ENCODE peak calls at places on chromosomes 4 and X, in six cellular contexts. G, E, T, P, W and O are unnamed samples.

GRCh38 chr4:139455187-139455586 is 1.3 kb downstream of the RAB33B start:
- DNase-seq in G (no peak), E (no peak), T (no peak), P (no peak), W (no peak), O (no peak)

GRCh38 chr4:3312362-3312761 is 19.5 kb downstream of the RGS12 start:
- DNase-seq in G (no peak), E (peak), T (no peak), P (no peak), W (no peak), O (no peak)

GRCh38 chr4:48538358-48538757 is 48.3 kb downstream of the ZAR1 start:
- DNase-seq in G (no peak), E (no peak), T (no peak), P (no peak), W (no peak), O (no peak)

GRCh38 chr4:114677346-114677979 is 78.9 kb downstream of the UGT8 start:
- DNase-seq in G (no peak), E (no peak), T (no peak), P (no peak), W (no peak), O (no peak)

GRCh38 chr4:20359692-20360091 is 108.0 kb downstream of the SLIT2 start:
- DNase-seq in G (no peak), E (no peak), T (no peak), P (no peak), W (no peak), O (no peak)

GRCh38 chr4:147421456-147421855 is 59.4 kb upstream of the EDNRA start:
- DNase-seq in G (no peak), E (no peak), T (no peak), P (no peak), W (no peak), O (no peak)

GRCh38 chr4:121053601-121054143 is 18.7 kb downstream of the NDNF start:
- DNase-seq in G (no peak), E (no peak), T (no peak), P (no peak), W (no peak), O (no peak)

GRCh38 chr4:32140636-32141035 is 1420.5 kb downstream of the PCDH7 start:
- DNase-seq in G (peak), E (no peak), T (peak), P (peak), W (no peak), O (no peak)

GRCh38 chr4:37765741-37766140 is 60.7 kb upstream of the PGM2 start:
- DNase-seq in G (no peak), E (no peak), T (no peak), P (no peak), W (no peak), O (no peak)

GRCh38 chr4:76308548-76308947 is 2.0 kb downstream of the STBD1 start:
- DNase-seq in G (no peak), E (no peak), T (no peak), P (peak), W (no peak), O (no peak)

GRCh38 chrX:155544886-155545285 is 67.9 kb downstream of the TMLHE start:
- DNase-seq in G (no peak), E (no peak), T (no peak), P (no peak), W (no peak), O (no peak)

GRCh38 chr4:53497446-53498069 is 93.7 kb downstream of the LNX1 start:
- DNase-seq in G (peak), E (no peak), T (peak), P (peak), W (no peak), O (no peak)

GRCh38 chrX:22748093-22748999 is 251.4 kb upstream of the DDX53 start:
- DNase-seq in G (peak), E (peak), T (peak), P (peak), W (peak), O (peak)

GRCh38 chrX:78571849-78572248 is 87.3 kb downstream of the RTL3 start:
- DNase-seq in G (no peak), E (no peak), T (no peak), P (no peak), W (no peak), O (no peak)

GRCh38 chrX:129961180-129962083 is 21.0 kb upstream of the BCORL1 start:
- DNase-seq in G (no peak), E (peak), T (peak), P (peak), W (peak), O (no peak)

GRCh38 chr4:122614621-122615020 is 6.2 kb downstream of the IL21 start:
- DNase-seq in G (peak), E (no peak), T (no peak), P (no peak), W (no peak), O (no peak)

GRCh38 chr4:122163301-122163700 is 11.2 kb downstream of the BLTP1 start:
- DNase-seq in G (no peak), E (no peak), T (no peak), P (no peak), W (no peak), O (no peak)

GRCh38 chr4:15784959-15785634 is 7.0 kb downstream of the CD38 start:
- DNase-seq in G (no peak), E (no peak), T (no peak), P (no peak), W (no peak), O (no peak)

GRCh38 chr4:173025131-173025530 is 143.5 kb upstream of the GALNT7 start:
- DNase-seq in G (peak), E (peak), T (peak), P (peak), W (peak), O (peak)

GRCh38 chrX:101450951-101451350 is 34.3 kb upstream of the ARMCX4 start:
- DNase-seq in G (peak), E (no peak), T (peak), P (no peak), W (no peak), O (no peak)

GRCh38 chr4:156521631-156522030 is 450.0 kb downstream of the PDGFC start:
- DNase-seq in G (no peak), E (no peak), T (no peak), P (peak), W (no peak), O (no peak)
- H4K8ac ChIP-seq in G (no peak), E (no peak), T (no peak), P (no peak), W (no peak), O (no peak)

GRCh38 chrX:146435472-146435871 is 374.1 kb upstream of the CXorf51B start:
- DNase-seq in G (no peak), E (no peak), T (no peak), P (no peak), W (no peak), O (no peak)

DNA sequence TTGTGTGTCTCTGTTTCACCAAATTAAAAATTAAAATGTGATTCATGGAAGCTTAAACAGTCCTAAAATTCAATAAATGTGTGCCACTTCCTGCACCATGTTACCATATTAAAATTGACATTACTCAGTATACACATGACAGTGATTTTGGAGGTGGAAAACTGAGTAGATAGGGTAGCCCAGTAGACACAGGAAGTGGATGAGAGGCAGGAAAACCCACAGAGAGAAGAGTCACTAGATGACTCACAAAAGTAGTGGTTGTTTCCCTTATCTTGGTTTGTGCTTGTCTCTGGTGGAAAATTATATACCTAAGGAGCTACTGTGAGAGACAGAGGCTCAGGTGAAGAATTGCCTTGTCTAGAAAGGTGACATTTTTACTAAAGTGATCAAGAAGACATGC is 375.8 kb upstream of the CXorf51B start:
- DNase-seq in G (no peak), E (no peak), T (no peak), P (no peak), W (no peak), O (no peak)
- H3K14ac ChIP-seq in G (no peak), E (no peak), T (no peak), P (no peak), W (no peak), O (no peak)

GRCh38 chr4:101174679-101175078 is 172.6 kb downstream of the PPP3CA start:
- DNase-seq in G (no peak), E (no peak), T (no peak), P (no peak), W (no peak), O (no peak)
- H4K8ac ChIP-seq in G (no peak), E (no peak), T (no peak), P (no peak), W (no peak), O (no peak)

DNA sequence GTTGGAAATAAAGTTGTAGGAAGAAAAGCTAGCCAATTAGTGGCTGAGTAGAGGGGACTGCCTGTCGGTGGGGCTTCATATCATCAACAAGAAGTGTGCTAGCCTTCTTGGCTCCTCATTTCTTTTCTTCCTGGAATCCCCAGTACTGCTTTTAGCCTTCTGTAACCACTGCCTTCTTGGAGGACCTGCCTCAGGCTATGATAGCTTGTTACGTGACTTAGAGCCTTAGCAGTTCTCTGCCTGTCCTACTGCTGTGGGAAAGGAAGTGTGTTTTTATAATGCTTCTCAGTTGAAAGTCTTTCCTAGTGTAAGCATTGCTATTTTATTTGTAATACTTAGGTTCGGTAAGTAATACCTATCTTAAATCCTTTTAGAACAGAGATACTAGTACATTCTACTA is 61.9 kb downstream of the LARP1B start:
- DNase-seq in G (no peak), E (no peak), T (peak), P (no peak), W (no peak), O (no peak)
- H3K14ac ChIP-seq in G (no peak), E (no peak), T (no peak), P (no peak), W (no peak), O (no peak)

DNA sequence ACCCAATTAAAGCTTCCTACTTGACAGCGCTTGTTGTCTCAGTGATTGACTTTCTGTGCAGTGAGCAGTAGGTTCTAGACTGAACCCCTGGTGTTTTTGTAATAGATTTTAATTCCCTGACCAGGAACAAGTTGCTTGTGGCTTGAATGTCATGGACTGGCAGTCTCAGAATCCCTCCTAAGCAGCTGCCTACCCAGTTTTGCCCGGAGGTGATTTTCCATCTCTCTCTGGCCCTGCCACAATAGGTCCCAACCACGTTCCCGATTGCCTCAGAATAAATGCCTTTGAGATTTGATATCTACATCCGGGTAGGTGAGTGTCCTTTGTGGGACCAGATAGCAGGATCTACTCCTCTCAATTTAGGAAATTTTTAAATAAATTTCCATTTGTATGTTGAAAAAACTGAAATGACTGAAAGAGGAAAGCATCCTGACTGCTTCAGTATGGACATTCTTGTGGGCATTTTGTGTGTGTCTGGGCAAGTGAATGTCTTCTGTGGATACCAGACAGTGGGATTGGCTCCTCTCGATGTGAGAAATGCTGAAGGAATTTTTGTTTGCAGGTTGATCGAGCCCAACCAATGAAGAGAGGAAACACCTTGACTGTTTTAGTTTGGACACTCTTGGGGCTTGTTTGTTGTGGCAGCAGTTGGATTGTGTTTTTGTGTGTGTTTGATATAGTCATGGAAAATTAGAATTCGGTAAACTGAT is 1607.4 kb downstream of the C4orf33 start:
- DNase-seq in G (no peak), E (no peak), T (no peak), P (peak), W (no peak), O (no peak)
- H4K8ac ChIP-seq in G (no peak), E (no peak), T (no peak), P (no peak), W (no peak), O (no peak)

GRCh38 chr4:188854451-188854850 is 715.2 kb downstream of the TRIML1 start:
- DNase-seq in G (peak), E (no peak), T (no peak), P (no peak), W (no peak), O (no peak)
- H3K14ac ChIP-seq in G (no peak), E (no peak), T (no peak), P (no peak), W (no peak), O (no peak)

DNA sequence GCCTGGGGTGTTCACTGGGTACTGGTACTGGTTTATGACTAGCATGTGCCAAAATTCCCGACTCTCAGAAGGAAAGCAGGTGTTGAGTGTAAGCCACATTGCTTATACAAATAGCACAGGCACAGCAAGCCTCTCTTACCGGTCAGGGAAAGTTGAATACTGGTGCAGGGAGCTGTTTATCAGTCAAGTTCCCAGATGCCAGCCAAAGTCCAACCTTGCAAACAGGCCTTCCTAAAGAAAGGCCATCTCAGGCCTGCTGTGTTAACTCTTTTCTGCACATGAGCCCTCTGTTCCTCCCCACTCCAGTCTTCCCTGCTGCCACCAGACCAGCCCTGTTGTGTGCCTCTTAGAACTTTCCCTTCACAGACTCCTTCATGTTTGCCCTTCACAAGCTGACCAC is 34.2 kb downstream of the PKD2 start:
- DNase-seq in G (no peak), E (no peak), T (no peak), P (no peak), W (no peak), O (no peak)
- H4K8ac ChIP-seq in G (no peak), E (no peak), T (no peak), P (no peak), W (no peak), O (no peak)

DNA sequence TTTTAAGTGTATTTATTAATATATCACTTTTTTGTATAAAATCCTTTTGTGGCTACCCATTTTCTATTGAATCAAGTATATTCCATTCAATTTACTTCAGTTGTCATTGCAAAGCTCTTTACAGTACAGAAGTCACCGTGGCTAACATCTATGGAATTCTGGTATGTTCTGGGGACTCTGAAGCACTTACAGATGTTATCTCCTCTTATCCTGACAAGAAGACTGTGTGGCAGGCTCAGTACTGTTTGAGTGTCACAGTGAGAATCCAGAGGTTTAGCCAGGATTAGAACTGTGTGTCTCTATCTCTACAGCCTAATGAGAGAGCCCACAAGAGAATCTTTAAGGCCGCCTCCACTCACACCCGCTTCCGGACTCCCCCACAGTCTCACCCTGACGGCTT is 78.2 kb upstream of the SORBS2 start:
- DNase-seq in G (no peak), E (no peak), T (no peak), P (peak), W (no peak), O (no peak)
- H3K14ac ChIP-seq in G (no peak), E (no peak), T (no peak), P (peak), W (no peak), O (no peak)

GRCh38 chr4:18398661-18399060 is 377.1 kb upstream of the LCORL start:
- DNase-seq in G (no peak), E (no peak), T (no peak), P (peak), W (no peak), O (peak)
- H4K8ac ChIP-seq in G (no peak), E (no peak), T (no peak), P (no peak), W (no peak), O (no peak)